ENCODE peak calls at places on chromosomes 4 and X, in six cellular contexts. One of them, this sample, is unnamed.

GRCh38 chr4:147970003-147970402 is 238.1 kb downstream of the ARHGAP10 start:
- DNase-seq in activated T-helper 9 cell treated with anti-CD3 and anti-CD28 coated beads, Interleukin-2, amount 50 U/mL, for 16 hours: no peak
- DNase-seq in mesenchymal stem cell: no peak
- DNase-seq in activated CD4-positive, alpha-beta T cell treated with anti-CD3 and anti-CD28 coated beads for 36 hours: no peak
- DNase-seq in left lung: no peak
- DNase-seq in CD8-positive, alpha-beta T cell: no peak
- DNase-seq in this sample: no peak

GRCh38 chr4:31100551-31100950 is 380.4 kb downstream of the PCDH7 start:
- DNase-seq in activated T-helper 9 cell treated with anti-CD3 and anti-CD28 coated beads, Interleukin-2, amount 50 U/mL, for 16 hours: no peak
- DNase-seq in mesenchymal stem cell: peak
- DNase-seq in activated CD4-positive, alpha-beta T cell treated with anti-CD3 and anti-CD28 coated beads for 36 hours: no peak
- DNase-seq in left lung: no peak
- DNase-seq in CD8-positive, alpha-beta T cell: no peak
- DNase-seq in this sample: no peak

GRCh38 chr4:87258677-87259076 is 38.3 kb upstream of the KLHL8 start:
- DNase-seq in activated T-helper 9 cell treated with anti-CD3 and anti-CD28 coated beads, Interleukin-2, amount 50 U/mL, for 16 hours: no peak
- DNase-seq in mesenchymal stem cell: no peak
- DNase-seq in activated CD4-positive, alpha-beta T cell treated with anti-CD3 and anti-CD28 coated beads for 36 hours: no peak
- DNase-seq in left lung: no peak
- DNase-seq in CD8-positive, alpha-beta T cell: no peak
- DNase-seq in this sample: no peak

GRCh38 chr4:123816462-123816861 is 419.9 kb downstream of the SPRY1 start:
- DNase-seq in activated T-helper 9 cell treated with anti-CD3 and anti-CD28 coated beads, Interleukin-2, amount 50 U/mL, for 16 hours: no peak
- DNase-seq in mesenchymal stem cell: no peak
- DNase-seq in activated CD4-positive, alpha-beta T cell treated with anti-CD3 and anti-CD28 coated beads for 36 hours: no peak
- DNase-seq in left lung: no peak
- DNase-seq in CD8-positive, alpha-beta T cell: no peak
- DNase-seq in this sample: no peak

GRCh38 chr4:86942185-86942666 is 7.4 kb downstream of the AFF1 start:
- DNase-seq in activated T-helper 9 cell treated with anti-CD3 and anti-CD28 coated beads, Interleukin-2, amount 50 U/mL, for 16 hours: no peak
- DNase-seq in mesenchymal stem cell: peak
- DNase-seq in activated CD4-positive, alpha-beta T cell treated with anti-CD3 and anti-CD28 coated beads for 36 hours: no peak
- DNase-seq in left lung: no peak
- DNase-seq in CD8-positive, alpha-beta T cell: no peak
- DNase-seq in this sample: no peak

GRCh38 chr4:104531390-104531789 is 36.7 kb upstream of the CXXC4 start:
- DNase-seq in activated T-helper 9 cell treated with anti-CD3 and anti-CD28 coated beads, Interleukin-2, amount 50 U/mL, for 16 hours: no peak
- DNase-seq in mesenchymal stem cell: peak
- DNase-seq in activated CD4-positive, alpha-beta T cell treated with anti-CD3 and anti-CD28 coated beads for 36 hours: no peak
- DNase-seq in left lung: no peak
- DNase-seq in CD8-positive, alpha-beta T cell: no peak
- DNase-seq in this sample: peak

GRCh38 chr4:163959932-163960331 is 465.4 kb downstream of the TMA16 start:
- DNase-seq in activated T-helper 9 cell treated with anti-CD3 and anti-CD28 coated beads, Interleukin-2, amount 50 U/mL, for 16 hours: no peak
- DNase-seq in mesenchymal stem cell: no peak
- DNase-seq in activated CD4-positive, alpha-beta T cell treated with anti-CD3 and anti-CD28 coated beads for 36 hours: no peak
- DNase-seq in left lung: no peak
- DNase-seq in CD8-positive, alpha-beta T cell: no peak
- DNase-seq in this sample: no peak

GRCh38 chr4:87011340-87012034 is 76.7 kb downstream of the AFF1 start:
- DNase-seq in activated T-helper 9 cell treated with anti-CD3 and anti-CD28 coated beads, Interleukin-2, amount 50 U/mL, for 16 hours: no peak
- DNase-seq in mesenchymal stem cell: peak
- DNase-seq in activated CD4-positive, alpha-beta T cell treated with anti-CD3 and anti-CD28 coated beads for 36 hours: no peak
- DNase-seq in left lung: no peak
- DNase-seq in CD8-positive, alpha-beta T cell: no peak
- DNase-seq in this sample: no peak

GRCh38 chrX:43474321-43474720 is 181.8 kb upstream of the MAOA start:
- DNase-seq in activated T-helper 9 cell treated with anti-CD3 and anti-CD28 coated beads, Interleukin-2, amount 50 U/mL, for 16 hours: no peak
- DNase-seq in mesenchymal stem cell: no peak
- DNase-seq in activated CD4-positive, alpha-beta T cell treated with anti-CD3 and anti-CD28 coated beads for 36 hours: no peak
- DNase-seq in left lung: no peak
- DNase-seq in CD8-positive, alpha-beta T cell: no peak
- DNase-seq in this sample: no peak

GRCh38 chrX:112056886-112057285 is 25.7 kb downstream of the TRPC5 start:
- DNase-seq in activated T-helper 9 cell treated with anti-CD3 and anti-CD28 coated beads, Interleukin-2, amount 50 U/mL, for 16 hours: no peak
- DNase-seq in mesenchymal stem cell: no peak
- DNase-seq in activated CD4-positive, alpha-beta T cell treated with anti-CD3 and anti-CD28 coated beads for 36 hours: no peak
- DNase-seq in left lung: no peak
- DNase-seq in CD8-positive, alpha-beta T cell: no peak
- DNase-seq in this sample: no peak

GRCh38 chr4:98260047-98260578 is 1.1 kb upstream of the RAP1GDS1 start:
- DNase-seq in activated T-helper 9 cell treated with anti-CD3 and anti-CD28 coated beads, Interleukin-2, amount 50 U/mL, for 16 hours: no peak
- DNase-seq in mesenchymal stem cell: no peak
- DNase-seq in activated CD4-positive, alpha-beta T cell treated with anti-CD3 and anti-CD28 coated beads for 36 hours: peak
- DNase-seq in left lung: peak
- DNase-seq in CD8-positive, alpha-beta T cell: peak
- DNase-seq in this sample: peak

GRCh38 chr4:105061136-105061696 is 85.5 kb upstream of the TET2 start:
- DNase-seq in activated T-helper 9 cell treated with anti-CD3 and anti-CD28 coated beads, Interleukin-2, amount 50 U/mL, for 16 hours: peak
- DNase-seq in mesenchymal stem cell: no peak
- DNase-seq in activated CD4-positive, alpha-beta T cell treated with anti-CD3 and anti-CD28 coated beads for 36 hours: peak
- DNase-seq in left lung: peak
- DNase-seq in CD8-positive, alpha-beta T cell: no peak
- DNase-seq in this sample: peak

This sample was measured in RPMI8226.